ENCODE peak calls at places on chromosomes 12 and 14, in five cellular contexts. I is GM20000; J is activated CD8-positive, alpha-beta T cell treated with anti-CD3 and anti-CD28 coated beads for 36 hours; N is cardiac muscle cell; G is foreskin fibroblast. D is an unnamed sample.

GRCh38 chr14:52262600-52262999 is 4.9 kb upstream of the PTGDR start:
- DNase-seq in G (no peak), I (no peak), N (no peak), J (no peak), D (no peak)

GRCh38 chr12:10392394-10392930 is 2.6 kb upstream of the KLRK1 start:
- DNase-seq in N (peak), I (peak), G (peak), J (peak), D (peak)

GRCh38 chr14:103727313-103728000 is 11.8 kb downstream of the ZFYVE21 start:
- DNase-seq in I (no peak), G (no peak), J (no peak), N (no peak), D (no peak)

GRCh38 chr14:85293820-85294219 is 236.1 kb upstream of the FLRT2 start:
- DNase-seq in J (no peak), N (no peak), G (no peak), I (no peak), D (no peak)

GRCh38 chr14:22554706-22555572 is 34.1 kb downstream of the DAD1 start:
- DNase-seq in N (no peak), J (peak), I (no peak), G (no peak), D (no peak)

GRCh38 chr14:96092936-96093335 is 53.8 kb downstream of the C14orf132 start:
- DNase-seq in J (no peak), N (no peak), I (no peak), G (no peak), D (peak)

GRCh38 chr14:58430156-58430555 is 2.6 kb downstream of the KIAA0586 start:
- DNase-seq in N (peak), J (no peak), I (no peak), G (peak), D (peak)

GRCh38 chr12:49952396-49953055 is 2.0 kb downstream of the AQP2 start:
- DNase-seq in J (no peak), G (no peak), N (no peak), I (no peak), D (no peak)

GRCh38 chr14:92317511-92317910 is 5.5 kb upstream of the SLC24A4 start:
- DNase-seq in N (peak), J (no peak), G (peak), I (no peak), D (peak)

GRCh38 chr14:35374273-35374681 is 30.3 kb downstream of the NFKBIA start:
- DNase-seq in N (peak), J (no peak), G (peak), I (no peak), D (peak)

GRCh38 chr12:130131817-130132216 is 30.4 kb upstream of the FZD10 start:
- DNase-seq in J (no peak), N (no peak), G (no peak), I (no peak), D (no peak)

DNA sequence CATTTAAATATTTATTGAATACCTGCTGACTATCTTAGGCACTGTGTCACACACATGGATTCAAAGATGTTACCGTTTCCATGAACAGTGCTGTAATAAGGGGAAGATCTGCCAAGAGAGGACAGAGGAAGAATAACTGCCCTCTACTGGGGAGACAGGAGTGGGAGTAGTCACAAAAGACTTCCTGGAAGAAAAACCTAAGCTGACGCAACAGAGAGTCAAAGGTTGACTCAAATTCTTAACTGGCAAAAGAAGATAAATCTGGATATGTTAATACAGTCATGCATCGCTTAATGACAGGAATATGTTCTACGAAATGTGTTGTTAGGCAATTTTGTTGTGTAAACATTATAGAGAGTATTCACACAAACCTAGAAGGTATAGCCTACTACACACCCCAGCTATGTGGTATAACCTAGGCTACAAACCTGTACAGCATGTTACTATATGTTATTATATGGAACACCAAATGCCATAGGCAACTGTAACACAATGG is 51.5 kb downstream of the DCAF5 start:
- DNase-seq in G (peak), N (peak), J (peak), I (no peak), D (peak)
- TF ChIP-seq CTCF in G (peak), N (peak), J (peak), I (no peak), D (peak)

GRCh38 chr14:69878251-69878650 is 965 bp upstream of the SMOC1 start:
- DNase-seq in J (no peak), N (no peak), I (no peak), G (no peak), D (no peak)

GRCh38 chr14:69880851-69881250 is 1.6 kb downstream of the SMOC1 start:
- DNase-seq in I (no peak), N (no peak), J (no peak), G (no peak), D (no peak)

GRCh38 chr14:69877492-69877891 is 1.7 kb upstream of the SMOC1 start:
- DNase-seq in I (peak), N (peak), J (no peak), G (no peak), D (no peak)

GRCh38 chr14:69880051-69880487 is 853 bp downstream of the SMOC1 start:
- DNase-seq in J (no peak), G (no peak), I (no peak), N (no peak), D (no peak)

GRCh38 chr14:69879175-69880047 is at the start of gene SMOC1:
- DNase-seq in G (peak), N (peak), I (peak), J (peak), D (no peak)
- TF ChIP-seq CTCF in G (no peak), N (no peak), I (no peak), J (no peak), D (no peak)

GRCh38 chr14:49173765-49174373 is 412.3 kb downstream of the RPS29 start:
- DNase-seq in G (peak), J (peak), N (peak), I (peak), D (peak)
- TF ChIP-seq CTCF in G (peak), J (peak), N (peak), I (peak), D (peak)

GRCh38 chr12:120181991-120182631 is 12.4 kb downstream of the GCN1 start:
- DNase-seq in N (peak), J (no peak), G (peak), I (no peak), D (peak)
- TF ChIP-seq CTCF in N (no peak), J (no peak), G (no peak), I (no peak), D (peak)

GRCh38 chr12:99620159-99620479 is 27.4 kb upstream of the GARIN6 start:
- DNase-seq in N (no peak), G (no peak), I (no peak), J (no peak), D (no peak)

GRCh38 chr12:99618657-99619056 is 28.9 kb upstream of the GARIN6 start:
- DNase-seq in N (no peak), I (no peak), G (no peak), J (no peak), D (no peak)

GRCh38 chr12:99619389-99620158 is 28.0 kb upstream of the GARIN6 start:
- DNase-seq in N (peak), G (no peak), J (peak), I (peak), D (no peak)
- TF ChIP-seq CTCF in N (peak), G (peak), J (peak), I (peak), D (peak)

DNA sequence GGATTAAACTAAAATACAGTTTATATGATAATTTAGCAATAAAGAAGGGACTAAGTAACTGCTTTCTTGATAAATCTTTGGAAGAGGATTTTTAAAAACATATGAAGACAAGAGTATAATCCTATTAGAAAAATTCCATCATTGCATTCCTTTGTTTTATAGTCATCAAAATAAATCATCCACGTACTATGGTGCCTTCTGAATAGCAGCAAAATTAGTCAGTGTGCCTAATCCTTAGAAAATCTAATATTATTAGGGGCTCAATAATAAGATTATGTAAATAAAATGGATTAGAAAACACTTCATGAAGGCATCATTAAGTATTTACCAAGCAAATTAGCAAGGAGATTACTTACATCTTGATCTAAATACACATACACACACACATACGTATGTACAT is 102.1 kb downstream of the KCNH5 start:
- DNase-seq in I (no peak), G (no peak), N (no peak), J (no peak), D (peak)
- TF ChIP-seq CTCF in I (no peak), G (no peak), N (no peak), J (no peak), D (no peak)

GRCh38 chr12:23356927-23357708 is 592.4 kb downstream of the SOX5 start:
- DNase-seq in J (no peak), G (no peak), N (no peak), I (no peak), D (no peak)

GRCh38 chr12:23356440-23356839 is 593.0 kb downstream of the SOX5 start:
- DNase-seq in N (no peak), J (no peak), I (no peak), G (no peak), D (no peak)

GRCh38 chr12:23359975-23360638 is 589.4 kb downstream of the SOX5 start:
- DNase-seq in N (no peak), J (no peak), I (no peak), G (no peak), D (no peak)

GRCh38 chr12:23361971-23362370 is 587.5 kb downstream of the SOX5 start:
- DNase-seq in J (no peak), I (no peak), G (no peak), N (no peak), D (no peak)
- TF ChIP-seq CTCF in J (no peak), I (no peak), G (no peak), N (no peak), D (peak)

GRCh38 chr12:152440-152839 is 61.5 kb downstream of the SLC6A12 start:
- DNase-seq in N (peak), J (no peak), I (no peak), G (no peak), D (peak)

GRCh38 chr12:151579-151978 is 62.4 kb downstream of the SLC6A12 start:
- DNase-seq in J (no peak), I (no peak), N (no peak), G (no peak), D (no peak)

GRCh38 chr12:155006-155405 is 59.0 kb downstream of the SLC6A12 start:
- DNase-seq in J (no peak), I (no peak), G (no peak), N (no peak), D (no peak)

GRCh38 chr12:154058-154457 is 59.9 kb downstream of the SLC6A12 start:
- DNase-seq in G (no peak), I (no peak), J (no peak), N (no peak), D (no peak)

DNA sequence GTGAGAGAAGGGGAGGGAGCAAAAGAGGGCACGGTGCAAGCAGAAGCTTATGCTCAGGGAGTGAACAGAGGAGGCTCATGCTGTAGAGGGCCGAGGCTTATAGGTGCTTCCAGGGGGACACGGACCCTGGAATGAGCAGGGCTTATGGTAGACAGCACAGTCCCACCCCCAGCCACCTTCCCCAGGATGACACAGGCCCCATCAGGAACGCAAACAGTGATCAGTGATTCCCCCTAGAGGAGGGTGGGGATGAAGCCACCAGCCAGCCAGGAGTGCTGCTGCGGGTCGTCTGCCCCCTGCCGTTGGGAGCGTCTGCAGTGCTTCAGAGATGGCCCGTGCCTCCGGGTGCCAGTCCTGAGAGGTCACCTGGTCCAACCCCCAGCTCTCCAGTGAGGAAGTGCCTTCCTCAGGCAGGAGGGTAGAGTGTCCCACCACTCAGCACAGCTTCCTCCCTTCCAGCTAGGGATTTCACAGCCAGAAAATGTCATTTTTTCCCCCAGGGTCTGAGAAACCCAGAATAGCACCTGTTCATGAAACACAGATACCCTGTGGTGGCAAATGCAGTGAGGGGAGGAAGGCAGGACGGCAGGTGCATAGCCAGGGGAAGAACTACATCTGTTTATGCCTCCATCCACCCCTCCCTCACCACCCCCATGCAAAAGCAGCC is 60.7 kb downstream of the SLC6A12 start:
- DNase-seq in N (peak), G (peak), J (peak), I (peak), D (peak)
- TF ChIP-seq CTCF in N (peak), G (peak), J (peak), I (peak), D (peak)

DNA sequence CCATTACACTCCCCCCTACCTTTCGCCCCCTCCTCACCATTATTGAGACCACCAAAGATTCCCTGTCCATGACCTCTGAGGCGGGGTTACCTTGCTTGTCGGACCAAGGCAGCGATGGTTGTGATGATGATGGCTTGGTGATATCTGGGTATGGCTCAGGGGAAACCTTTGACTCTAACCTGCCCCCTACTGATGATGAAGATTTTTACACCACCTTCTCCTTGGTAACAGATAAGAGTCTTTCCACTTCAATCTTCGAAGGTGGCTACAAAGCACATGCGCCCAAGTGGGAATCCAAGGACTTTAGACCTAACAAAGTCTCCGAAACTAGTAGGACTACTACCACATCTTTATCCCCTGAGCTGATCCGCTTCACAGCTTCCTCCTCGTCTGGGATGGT is 350.2 kb downstream of the DIO2 start:
- DNase-seq in N (no peak), J (no peak), G (no peak), I (no peak), D (no peak)
- TF ChIP-seq CTCF in N (no peak), J (no peak), G (no peak), I (no peak), D (no peak)